ENCODE peak calls at places on chromosomes 5 and 9, in eight cellular contexts. One of them, this sample, is unnamed.

GRCh38 chr9:117672397-117672796 is 31.8 kb upstream of the TLR4 start:
- DNase-seq in A549: peak; percentile 58
- DNase-seq in IMR-90: no peak
- DNase-seq in sigmoid colon: no peak
- DNase-seq in prostate gland: no peak
- DNase-seq in H1: no peak
- DNase-seq in stomach: no peak
- DNase-seq in breast epithelium: no peak
- DNase-seq in this sample: no peak

GRCh38 chr5:94375801-94376200 is 242.6 kb downstream of the KIAA0825 start:
- DNase-seq in H1: no peak
- DNase-seq in A549: no peak
- DNase-seq in prostate gland: no peak
- DNase-seq in stomach: no peak
- DNase-seq in breast epithelium: no peak
- DNase-seq in IMR-90: no peak
- DNase-seq in sigmoid colon: no peak
- DNase-seq in this sample: peak; percentile 31

GRCh38 chr5:89712135-89712700 is 697.3 kb downstream of the CETN3 start:
- DNase-seq in prostate gland: no peak
- DNase-seq in A549: no peak
- DNase-seq in IMR-90: no peak
- DNase-seq in breast epithelium: no peak
- DNase-seq in stomach: no peak
- DNase-seq in H1: no peak
- DNase-seq in sigmoid colon: no peak
- DNase-seq in this sample: no peak

GRCh38 chr5:140357731-140358093 is 2.3 kb upstream of the SLC4A9 start:
- DNase-seq in breast epithelium: peak; percentile 84
- DNase-seq in stomach: peak; percentile 92
- DNase-seq in prostate gland: peak; percentile 81
- DNase-seq in sigmoid colon: peak; percentile 94
- DNase-seq in H1: peak; percentile 88
- DNase-seq in A549: peak; percentile 89
- DNase-seq in IMR-90: peak; percentile 83
- DNase-seq in this sample: peak; percentile 88

GRCh38 chr5:102760815-102761214 is 5.7 kb downstream of the PAM start:
- DNase-seq in IMR-90: peak; percentile 45
- DNase-seq in breast epithelium: no peak
- DNase-seq in prostate gland: no peak
- DNase-seq in stomach: no peak
- DNase-seq in A549: no peak
- DNase-seq in sigmoid colon: peak; percentile 66
- DNase-seq in H1: no peak
- DNase-seq in this sample: no peak

GRCh38 chr9:130692365-130692764 is 1.2 kb upstream of the EXOSC2 start:
- DNase-seq in IMR-90: no peak
- DNase-seq in H1: peak; percentile 94
- DNase-seq in A549: peak; percentile 41
- DNase-seq in breast epithelium: no peak
- DNase-seq in prostate gland: no peak
- DNase-seq in sigmoid colon: no peak
- DNase-seq in stomach: no peak
- DNase-seq in this sample: peak; percentile 79

GRCh38 chr9:214488-215448 is at the start of gene DOCK8:
- DNase-seq in H1: peak; percentile 89
- DNase-seq in prostate gland: peak; percentile 55
- DNase-seq in sigmoid colon: peak; percentile 76
- DNase-seq in IMR-90: no peak
- DNase-seq in breast epithelium: peak; percentile 70
- DNase-seq in A549: peak; percentile 75
- DNase-seq in stomach: peak; percentile 83
- DNase-seq in this sample: peak; percentile 84

GRCh38 chr5:64592942-64593341 is 87.1 kb downstream of the RGS7BP start:
- DNase-seq in sigmoid colon: no peak
- DNase-seq in stomach: no peak
- DNase-seq in breast epithelium: no peak
- DNase-seq in H1: no peak
- DNase-seq in prostate gland: no peak
- DNase-seq in A549: no peak
- DNase-seq in IMR-90: no peak
- DNase-seq in this sample: no peak

GRCh38 chr5:19531374-19531952 is 456.5 kb downstream of the CDH18 start:
- DNase-seq in H1: no peak
- DNase-seq in sigmoid colon: no peak
- DNase-seq in prostate gland: no peak
- DNase-seq in breast epithelium: no peak
- DNase-seq in stomach: no peak
- DNase-seq in IMR-90: no peak
- DNase-seq in A549: no peak
- DNase-seq in this sample: no peak

GRCh38 chr9:127955294-127956015 is 17.8 kb upstream of the DPM2 start:
- DNase-seq in sigmoid colon: peak; percentile 89
- DNase-seq in IMR-90: peak; percentile 43
- DNase-seq in stomach: peak; percentile 85
- DNase-seq in A549: peak; percentile 89
- DNase-seq in prostate gland: peak; percentile 98
- DNase-seq in breast epithelium: peak; percentile 94
- DNase-seq in H1: peak; percentile 75
- DNase-seq in this sample: peak; percentile 93

GRCh38 chr5:76331139-76331538 is 71.9 kb upstream of the IQGAP2 start:
- DNase-seq in stomach: no peak
- DNase-seq in A549: no peak
- DNase-seq in sigmoid colon: no peak
- DNase-seq in H1: no peak
- DNase-seq in breast epithelium: no peak
- DNase-seq in prostate gland: no peak
- DNase-seq in IMR-90: no peak
- DNase-seq in this sample: no peak

GRCh38 chr5:43851741-43852140 is 248.8 kb downstream of the NNT start:
- DNase-seq in sigmoid colon: no peak
- DNase-seq in H1: no peak
- DNase-seq in breast epithelium: no peak
- DNase-seq in prostate gland: no peak
- DNase-seq in A549: no peak
- DNase-seq in IMR-90: no peak
- DNase-seq in stomach: no peak
- DNase-seq in this sample: no peak

GRCh38 chr5:149355688-149356087 is 2.2 kb upstream of the PCYOX1L start:
- DNase-seq in A549: no peak
- DNase-seq in breast epithelium: no peak
- DNase-seq in sigmoid colon: no peak
- DNase-seq in IMR-90: no peak
- DNase-seq in H1: no peak
- DNase-seq in prostate gland: no peak
- DNase-seq in stomach: no peak
- DNase-seq in this sample: no peak

GRCh38 chr5:89613222-89613956 is 730.4 kb upstream of the MEF2C start:
- DNase-seq in prostate gland: no peak
- DNase-seq in A549: no peak
- DNase-seq in sigmoid colon: no peak
- DNase-seq in stomach: no peak
- DNase-seq in IMR-90: no peak
- DNase-seq in H1: no peak
- DNase-seq in breast epithelium: no peak
- DNase-seq in this sample: no peak

GRCh38 chr9:89579741-89580395 is 24.9 kb upstream of the GADD45G start:
- DNase-seq in A549: no peak
- DNase-seq in breast epithelium: no peak
- DNase-seq in prostate gland: no peak
- DNase-seq in sigmoid colon: no peak
- DNase-seq in IMR-90: no peak
- DNase-seq in H1: no peak
- DNase-seq in stomach: no peak
- DNase-seq in this sample: no peak

GRCh38 chr5:3893527-3893926 is 297.9 kb downstream of the IRX1 start:
- DNase-seq in IMR-90: no peak
- DNase-seq in prostate gland: no peak
- DNase-seq in sigmoid colon: no peak
- DNase-seq in stomach: no peak
- DNase-seq in H1: no peak
- DNase-seq in A549: no peak
- DNase-seq in breast epithelium: no peak
- DNase-seq in this sample: no peak

GRCh38 chr9:127358023-127358535 is 38.9 kb upstream of the SLC2A8 start:
- DNase-seq in prostate gland: no peak
- DNase-seq in IMR-90: no peak
- DNase-seq in stomach: no peak
- DNase-seq in breast epithelium: no peak
- DNase-seq in H1: no peak
- DNase-seq in sigmoid colon: no peak
- DNase-seq in A549: no peak
- DNase-seq in this sample: no peak

GRCh38 chr5:53126514-53126913 is 17.0 kb upstream of the MOCS2 start:
- DNase-seq in H1: no peak
- DNase-seq in breast epithelium: no peak
- DNase-seq in A549: no peak
- DNase-seq in IMR-90: peak; percentile 81
- DNase-seq in stomach: no peak
- DNase-seq in sigmoid colon: no peak
- DNase-seq in prostate gland: no peak
- DNase-seq in this sample: no peak
- TF ChIP-seq POLR2A in H1: no peak
- TF ChIP-seq POLR2A in breast epithelium: no peak
- TF ChIP-seq POLR2A in A549: no peak
- TF ChIP-seq POLR2A in IMR-90: no peak
- TF ChIP-seq POLR2A in stomach: no peak
- TF ChIP-seq POLR2A in sigmoid colon: no peak
- TF ChIP-seq POLR2A in prostate gland: no peak
- TF ChIP-seq POLR2A in this sample: no peak

DNA sequence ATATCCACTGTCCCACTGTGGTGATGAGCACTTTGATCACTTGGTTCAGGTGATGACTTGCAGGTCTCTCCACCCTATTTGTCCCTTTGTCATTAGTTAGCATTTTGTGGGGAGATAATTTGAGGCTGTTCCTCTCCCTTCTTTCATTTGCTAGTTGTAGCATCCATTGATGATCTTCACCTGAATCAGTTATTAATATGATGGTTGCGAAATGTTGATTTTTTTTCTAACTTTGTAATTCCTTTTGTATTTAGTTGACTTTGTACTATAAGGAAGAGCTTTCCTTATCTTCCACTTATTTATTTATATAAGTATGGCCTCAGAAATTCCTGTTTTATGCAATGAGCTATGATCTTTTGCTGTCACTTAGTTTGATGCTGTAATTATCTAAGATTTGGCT is 12.6 kb downstream of the TRIO start:
- DNase-seq in IMR-90: no peak
- DNase-seq in A549: no peak
- DNase-seq in stomach: no peak
- DNase-seq in prostate gland: no peak
- DNase-seq in sigmoid colon: no peak
- DNase-seq in H1: no peak
- DNase-seq in breast epithelium: no peak
- DNase-seq in this sample: no peak
- H3K4me1 ChIP-seq in IMR-90: peaks cover 36% of the 10 kb centered on the region
- H3K4me1 ChIP-seq in A549: peaks cover 90% of the 10 kb centered on the region
- H3K4me1 ChIP-seq in stomach: peaks cover 91% of the 10 kb centered on the region
- H3K4me1 ChIP-seq in prostate gland: peaks cover 9% of the 10 kb centered on the region
- H3K4me1 ChIP-seq in sigmoid colon: peaks cover 83% of the 10 kb centered on the region
- H3K4me1 ChIP-seq in H1: peaks cover 24% of the 10 kb centered on the region
- H3K4me1 ChIP-seq in breast epithelium: peaks cover 17% of the 10 kb centered on the region
- H3K4me1 ChIP-seq in this sample: peaks cover 48% of the 10 kb centered on the region

DNA sequence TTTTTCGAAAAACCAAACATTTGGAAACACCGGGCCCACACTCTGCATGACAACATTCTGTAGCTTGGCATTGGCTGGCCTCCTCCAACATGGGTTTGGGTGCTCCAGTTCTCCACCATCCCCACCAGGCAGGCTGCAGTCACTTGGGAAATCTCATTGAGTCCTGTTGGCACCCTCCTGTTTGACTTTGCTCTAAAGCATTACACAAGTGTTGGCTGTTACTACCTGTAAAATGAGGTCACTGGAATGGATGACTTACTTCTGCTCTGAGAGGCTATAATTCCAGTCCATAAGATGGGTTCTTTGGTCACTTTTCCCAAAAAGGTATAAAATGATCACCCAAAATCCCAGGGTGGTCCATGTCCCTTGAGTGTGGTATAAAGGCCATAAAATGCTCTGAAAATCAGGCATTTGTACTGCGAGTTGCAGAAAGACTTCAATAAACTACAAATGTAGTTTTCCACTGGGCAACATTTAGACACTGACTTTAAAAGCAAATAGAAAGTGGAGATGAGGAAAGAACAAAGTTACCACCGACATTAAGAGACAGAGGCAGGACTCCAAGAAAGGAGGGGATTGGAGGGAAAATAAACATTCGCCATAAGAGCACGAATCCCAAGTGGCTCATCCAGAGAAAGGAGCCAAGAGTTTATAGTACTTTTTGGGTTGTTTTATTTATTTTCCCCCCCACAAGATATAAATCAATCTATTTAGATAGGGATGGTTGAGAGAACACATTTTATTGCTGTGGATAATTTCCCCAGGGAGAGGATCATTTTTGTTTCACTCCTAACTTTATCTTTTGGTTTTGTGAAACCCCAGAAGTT is 295.1 kb downstream of the TLE1 start:
- DNase-seq in A549: no peak
- DNase-seq in IMR-90: peak; percentile 61
- DNase-seq in breast epithelium: no peak
- DNase-seq in stomach: no peak
- DNase-seq in H1: no peak
- DNase-seq in sigmoid colon: peak; percentile 78
- DNase-seq in prostate gland: peak; percentile 46
- DNase-seq in this sample: no peak
- TF ChIP-seq CTCF in A549: no peak
- TF ChIP-seq CTCF in IMR-90: no peak
- TF ChIP-seq CTCF in breast epithelium: no peak
- TF ChIP-seq CTCF in stomach: no peak
- TF ChIP-seq CTCF in H1: no peak
- TF ChIP-seq CTCF in sigmoid colon: no peak
- TF ChIP-seq CTCF in prostate gland: no peak
- TF ChIP-seq CTCF in this sample: no peak

GRCh38 chr5:132296412-132297001 is 2.3 kb downstream of the SLC22A4 start:
- DNase-seq in IMR-90: peak; percentile 48
- DNase-seq in A549: no peak
- DNase-seq in stomach: no peak
- DNase-seq in breast epithelium: no peak
- DNase-seq in prostate gland: no peak
- DNase-seq in sigmoid colon: no peak
- DNase-seq in H1: no peak
- DNase-seq in this sample: no peak

GRCh38 chr5:132294728-132295504 is 722 bp downstream of the SLC22A4 start:
- DNase-seq in breast epithelium: peak; percentile 69
- DNase-seq in H1: no peak
- DNase-seq in stomach: peak; percentile 55
- DNase-seq in IMR-90: peak; percentile 79
- DNase-seq in prostate gland: peak; percentile 55
- DNase-seq in A549: peak; percentile 79
- DNase-seq in sigmoid colon: peak; percentile 82
- DNase-seq in this sample: peak; percentile 90

GRCh38 chr5:132293066-132293991 is 865 bp upstream of the SLC22A4 start:
- DNase-seq in H1: peak; percentile 89
- DNase-seq in A549: peak; percentile 91
- DNase-seq in stomach: peak; percentile 73
- DNase-seq in sigmoid colon: peak; percentile 95
- DNase-seq in breast epithelium: peak; percentile 77
- DNase-seq in prostate gland: peak; percentile 70
- DNase-seq in IMR-90: peak; percentile 87
- DNase-seq in this sample: peak; percentile 82

GRCh38 chr5:132295505-132296411 is 1.6 kb downstream of the SLC22A4 start:
- DNase-seq in breast epithelium: no peak
- DNase-seq in stomach: no peak
- DNase-seq in sigmoid colon: no peak
- DNase-seq in H1: no peak
- DNase-seq in prostate gland: no peak
- DNase-seq in IMR-90: no peak
- DNase-seq in A549: no peak
- DNase-seq in this sample: no peak

GRCh38 chr5:132293992-132294727 is at the start of gene SLC22A4:
- DNase-seq in stomach: peak; percentile 80
- DNase-seq in breast epithelium: peak; percentile 89
- DNase-seq in IMR-90: peak; percentile 92
- DNase-seq in H1: peak; percentile 72
- DNase-seq in A549: peak; percentile 97
- DNase-seq in sigmoid colon: peak; percentile 98
- DNase-seq in prostate gland: peak; percentile 90
- DNase-seq in this sample: peak; percentile 97
- TF ChIP-seq POLR2A in stomach: no peak
- TF ChIP-seq POLR2A in breast epithelium: peak; percentile 85
- TF ChIP-seq POLR2A in IMR-90: peak; percentile 79
- TF ChIP-seq POLR2A in H1: peak; percentile 9
- TF ChIP-seq POLR2A in A549: peak; percentile 52
- TF ChIP-seq POLR2A in sigmoid colon: peak; percentile 83
- TF ChIP-seq POLR2A in prostate gland: peak; percentile 84
- TF ChIP-seq POLR2A in this sample: peak; percentile 65

This sample was measured in upper lobe of left lung.